ENCODE peak calls at places on chromosomes 12 and 14, in eight cellular contexts. G is cardiac muscle cell, Y is bronchial epithelial cell, C is AG10803, T is BE2C, A is MM.1S, I is neural progenitor cell, P is suprapubic skin. V is an unnamed sample.
A peak's percentile ranks its signal among the peaks of the same experiment; 100 is the strongest.

GRCh38 chr12:88417531-88417930 is 162.7 kb downstream of the KITLG start:
- DNase-seq in G (no peak), Y (peak; percentile 25), C (no peak), T (no peak), A (no peak), I (no peak), P (no peak), V (no peak)

GRCh38 chr14:24414732-24415420 is 14.6 kb downstream of the CBLN3 start:
- DNase-seq in G (no peak), Y (no peak), C (no peak), T (no peak), A (no peak), I (no peak), P (no peak), V (no peak)

GRCh38 chr12:111788178-111788654 is 21.5 kb downstream of the ALDH2 start:
- DNase-seq in G (no peak), Y (no peak), C (peak; percentile 84), T (peak; percentile 68), A (no peak), I (peak; percentile 48), P (no peak), V (no peak)

GRCh38 chr12:130526813-130527212 is 189.1 kb downstream of the PIWIL1 start:
- DNase-seq in G (peak; percentile 84), Y (no peak), C (no peak), T (no peak), A (no peak), I (peak; percentile 82), P (no peak), V (no peak)

GRCh38 chr12:92136883-92137582 is 8.6 kb downstream of the BTG1 start:
- DNase-seq in G (no peak), Y (peak; percentile 96), C (peak; percentile 86), T (no peak), A (peak; percentile 6), I (peak; percentile 43), P (no peak), V (peak; percentile 90)

GRCh38 chr14:98408024-98408555 is 863.9 kb downstream of the BCL11B start:
- DNase-seq in G (no peak), Y (no peak), C (no peak), T (no peak), A (no peak), I (no peak), P (no peak), V (no peak)

GRCh38 chr12:107845226-107845979 is 70.9 kb downstream of the ASCL4 start:
- DNase-seq in G (no peak), Y (no peak), C (no peak), T (no peak), A (no peak), I (peak; percentile 23), P (no peak), V (no peak)

GRCh38 chr12:41552507-41553047 is 364.5 kb downstream of the PDZRN4 start:
- DNase-seq in G (no peak), Y (peak; percentile 7), C (no peak), T (no peak), A (no peak), I (no peak), P (no peak), V (peak; percentile 58)

GRCh38 chr14:54083549-54084239 is 127.1 kb upstream of the BMP4 start:
- DNase-seq in G (no peak), Y (peak; percentile 3), C (no peak), T (no peak), A (no peak), I (no peak), P (no peak), V (peak; percentile 8)

GRCh38 chr12:117151195-117152031 is 38.9 kb downstream of the FBXO21 start:
- DNase-seq in G (peak; percentile 84), Y (peak; percentile 29), C (peak; percentile 51), T (peak; percentile 86), A (no peak), I (peak; percentile 88), P (peak; percentile 85), V (peak; percentile 57)

GRCh38 chr14:102913341-102914211 is 8.9 kb upstream of the AMN start:
- DNase-seq in G (no peak), Y (no peak), C (no peak), T (no peak), A (no peak), I (no peak), P (peak; percentile 71), V (no peak)

GRCh38 chr14:51780006-51780692 is 80.3 kb upstream of the GNG2 start:
- DNase-seq in G (peak; percentile 79), Y (peak; percentile 53), C (peak; percentile 65), T (peak; percentile 76), A (peak; percentile 57), I (peak; percentile 81), P (peak; percentile 89), V (peak; percentile 67)

GRCh38 chr14:30885840-30886740 is 11.7 kb downstream of the COCH start:
- DNase-seq in G (no peak), Y (no peak), C (peak; percentile 40), T (no peak), A (no peak), I (no peak), P (no peak), V (no peak)

GRCh38 chr12:79601908-79602307 is 88.9 kb downstream of the PAWR start:
- DNase-seq in G (no peak), Y (no peak), C (no peak), T (no peak), A (no peak), I (no peak), P (no peak), V (no peak)

GRCh38 chr12:123065666-123066457 is 85.0 kb downstream of the PITPNM2 start:
- DNase-seq in G (no peak), Y (no peak), C (no peak), T (no peak), A (no peak), I (no peak), P (no peak), V (no peak)

GRCh38 chr14:99637624-99638023 is 7.3 kb upstream of the HHIPL1 start:
- DNase-seq in G (no peak), Y (no peak), C (no peak), T (no peak), A (no peak), I (no peak), P (no peak), V (no peak)

GRCh38 chr14:34662558-34663088 is 32.7 kb upstream of the SNX6 start:
- DNase-seq in G (no peak), Y (peak; percentile 63), C (no peak), T (no peak), A (no peak), I (no peak), P (no peak), V (peak; percentile 73)

GRCh38 chr14:88825078-88825458 is 617 bp downstream of the TTC8 start:
- DNase-seq in G (no peak), Y (no peak), C (no peak), T (no peak), A (no peak), I (no peak), P (no peak), V (peak; percentile 16)

GRCh38 chr12:92041742-92042141 is 103.9 kb downstream of the BTG1 start:
- DNase-seq in G (no peak), Y (peak; percentile 92), C (no peak), T (no peak), A (peak; percentile 65), I (no peak), P (no peak), V (peak; percentile 89)

GRCh38 chr12:59382678-59383425 is 213.0 kb upstream of the SLC16A7 start:
- DNase-seq in G (no peak), Y (no peak), C (peak; percentile 57), T (no peak), A (no peak), I (no peak), P (no peak), V (no peak)

GRCh38 chr12:89960011-89960507 is 251.4 kb upstream of the ATP2B1 start:
- DNase-seq in G (no peak), Y (peak; percentile 90), C (no peak), T (no peak), A (no peak), I (no peak), P (no peak), V (peak; percentile 95)

DNA sequence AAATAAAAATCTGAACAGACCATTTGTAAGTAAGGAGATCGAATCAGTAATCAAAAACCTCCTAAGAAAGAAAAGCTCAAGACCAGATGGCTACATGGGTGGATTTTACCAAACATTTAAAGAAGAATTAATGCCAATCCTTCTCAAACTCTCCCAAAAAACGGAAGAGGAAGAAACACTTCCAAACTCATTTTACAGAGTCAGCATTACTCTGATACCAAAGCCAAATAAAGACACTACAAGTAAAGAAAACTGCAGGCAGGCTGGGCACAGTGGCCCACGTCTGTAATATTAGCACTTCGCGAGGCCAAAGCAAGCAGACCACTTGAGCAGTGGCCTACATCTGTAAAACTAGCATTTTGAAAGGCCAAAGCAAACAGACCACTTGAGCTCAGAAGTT is 159.8 kb downstream of the DPY19L2 start:
- DNase-seq in G (no peak), Y (no peak), C (no peak), T (no peak), A (no peak), I (no peak), P (no peak), V (no peak)
- H3K4me3 ChIP-seq in G (no peak overlapping the region), Y (no peak overlapping the region), C (no peak overlapping the region), T (no peak overlapping the region), A (no peak overlapping the region), I (no peak overlapping the region), P (no peak overlapping the region), V (no peak overlapping the region)

GRCh38 chr12:53174881-53175491 is 5.5 kb upstream of the ZNF740 start:
- DNase-seq in G (peak; percentile 60), Y (peak; percentile 33), C (peak; percentile 45), T (no peak), A (peak; percentile 40), I (peak; percentile 59), P (no peak), V (peak; percentile 38)
- TF ChIP-seq CTCF in G (peak; percentile 39), Y (peak; percentile 37), C (peak; percentile 45), T (peak; percentile 50), A (peak; percentile 47), I (peak; percentile 52), P (no peak), V (peak; percentile 19)

GRCh38 chr14:92653162-92653651 is 95.2 kb downstream of the LGMN start:
- DNase-seq in G (no peak), Y (no peak), C (no peak), T (no peak), A (no peak), I (no peak), P (no peak), V (no peak)
- H3K4me3 ChIP-seq in G (no peak overlapping the region), Y (no peak overlapping the region), C (no peak overlapping the region), T (no peak overlapping the region), A (no peak overlapping the region), I (no peak overlapping the region), P (peak overlapping the region; percentile 41), V (no peak overlapping the region)

DNA sequence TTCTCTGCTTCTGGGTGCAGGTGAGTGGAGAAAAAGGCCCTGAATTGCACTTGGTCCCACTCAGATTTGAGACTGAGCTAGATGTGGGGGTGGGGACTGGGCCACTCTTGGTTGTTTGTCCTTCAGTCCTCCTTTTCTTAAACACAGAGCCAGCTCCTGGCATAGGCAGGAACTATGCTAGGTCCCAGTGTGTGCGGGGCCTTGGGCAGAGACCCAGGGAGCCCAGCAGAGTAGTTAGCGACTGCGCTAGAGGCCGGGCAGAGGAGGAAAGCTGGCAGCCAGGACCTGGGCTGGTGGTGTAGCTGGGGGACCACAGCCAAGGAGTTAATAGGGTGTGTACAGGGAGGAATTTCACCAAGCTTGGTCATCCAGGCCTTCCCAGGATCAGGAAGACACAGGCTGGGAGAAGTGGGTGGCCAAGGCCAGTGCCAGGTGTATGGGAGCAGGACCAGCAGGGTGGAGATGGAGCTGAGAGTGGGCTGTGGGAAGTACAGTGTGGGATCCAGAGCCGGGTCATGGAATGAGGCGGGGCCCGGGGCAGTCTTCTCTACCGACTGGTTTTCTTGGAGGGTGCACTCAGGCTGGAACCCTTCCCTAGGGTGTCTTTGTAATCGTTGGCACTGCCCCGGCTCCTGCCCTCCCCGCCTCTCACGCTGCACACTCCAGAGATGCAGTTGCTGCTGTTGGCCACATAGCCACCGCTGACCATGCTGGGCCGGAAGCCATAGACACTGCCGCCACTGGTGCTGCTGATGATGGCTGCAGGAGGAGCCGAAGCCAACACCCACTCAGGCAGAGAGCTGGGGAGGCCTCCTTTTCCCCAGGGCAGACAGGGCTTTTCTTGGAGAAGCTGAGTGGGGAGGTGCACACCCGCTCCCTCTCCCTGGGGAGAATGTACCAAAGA is 8.7 kb downstream of the KRT71 start:
- DNase-seq in G (no peak), Y (peak; percentile 18), C (peak; percentile 23), T (no peak), A (no peak), I (peak; percentile 18), P (no peak), V (no peak)
- TF ChIP-seq CTCF in G (no peak), Y (peak; percentile 28), C (peak; percentile 17), T (no peak), A (no peak), I (no peak), P (peak; percentile 24), V (peak; percentile 1)

V was measured in epithelial cell of esophagus.